ENCODE peak calls at places on chromosomes 1 and 21, in ten cellular contexts. J is stomach; S is hepatocyte; V is neural progenitor cell; C is mesendoderm; U is esophagus muscularis mucosa; M is adrenal gland; Z is colonic mucosa; P is OCI-LY7; A is CD8-positive, alpha-beta T cell. O is an unnamed sample.

GRCh38 chr21:31190516-31190915 is 152.2 kb upstream of the KRTAP19-8 start:
- DNase-seq in C (no peak), A (no peak), V (no peak), M (no peak), J (no peak), P (no peak), S (no peak), Z (no peak), U (no peak), O (no peak)

GRCh38 chr21:46092811-46093667 is 4.9 kb upstream of the COL6A2 start:
- DNase-seq in V (no peak), M (no peak), U (peak), P (no peak), S (peak), Z (no peak), J (peak), A (peak), C (no peak), O (no peak)

GRCh38 chr1:243672675-243673074 is 177.4 kb downstream of the AKT3 start:
- DNase-seq in U (no peak), P (no peak), A (no peak), J (no peak), Z (no peak), V (no peak), C (no peak), M (no peak), S (no peak), O (no peak)

GRCh38 chr21:45580576-45581321 is 38.5 kb upstream of the SLC19A1 start:
- DNase-seq in A (no peak), S (no peak), Z (peak), U (no peak), C (peak), P (no peak), M (no peak), J (peak), V (no peak), O (no peak)

GRCh38 chr1:155009221-155009711 is 6.7 kb downstream of the ZBTB7B start:
- DNase-seq in P (no peak), A (no peak), U (no peak), S (no peak), V (no peak), Z (no peak), M (peak), C (no peak), J (no peak), O (no peak)

GRCh38 chr1:10178602-10179407 is 31.6 kb upstream of the KIF1B start:
- DNase-seq in A (no peak), P (no peak), J (no peak), M (no peak), U (no peak), V (peak), C (no peak), S (no peak), Z (no peak), O (no peak)

GRCh38 chr1:202086579-202087350 is 36.0 kb upstream of the GPR37L1 start:
- DNase-seq in S (peak), J (peak), C (no peak), P (no peak), Z (peak), V (no peak), U (no peak), A (no peak), M (no peak), O (no peak)

GRCh38 chr21:45935628-45936027 is 45.9 kb upstream of the COL6A1 start:
- DNase-seq in S (no peak), V (peak), M (no peak), A (no peak), Z (no peak), J (no peak), P (no peak), U (no peak), C (peak), O (no peak)

GRCh38 chr1:198893141-198893540 is 254.3 kb downstream of the PTPRC start:
- DNase-seq in S (no peak), A (no peak), M (no peak), C (no peak), V (no peak), J (no peak), P (no peak), U (no peak), Z (no peak), O (no peak)

GRCh38 chr1:17831619-17832018 is 76.5 kb downstream of the ACTL8 start:
- DNase-seq in Z (peak), P (peak), U (no peak), M (no peak), C (peak), S (peak), J (no peak), A (no peak), V (peak), O (peak)

GRCh38 chr1:42420145-42420544 is 35.7 kb downstream of the ZMYND12 start:
- DNase-seq in C (no peak), V (no peak), A (no peak), M (no peak), Z (no peak), S (no peak), J (no peak), U (no peak), P (no peak), O (no peak)

GRCh38 chr1:204092632-204093420 is 19.9 kb downstream of the SOX13 start:
- DNase-seq in Z (peak), M (no peak), V (no peak), J (no peak), A (no peak), S (no peak), C (no peak), U (no peak), P (no peak), O (no peak)

GRCh38 chr1:204093421-204093717 is 20.5 kb downstream of the SOX13 start:
- DNase-seq in J (peak), U (no peak), Z (peak), V (no peak), P (no peak), A (no peak), C (no peak), M (no peak), S (peak), O (no peak)

GRCh38 chr1:204093756-204094155 is 20.8 kb downstream of the SOX13 start:
- DNase-seq in A (no peak), S (no peak), V (no peak), M (no peak), U (no peak), P (no peak), J (no peak), C (no peak), Z (no peak), O (no peak)

GRCh38 chr1:204095248-204095640 is 22.3 kb downstream of the SOX13 start:
- DNase-seq in A (no peak), J (no peak), V (peak), Z (no peak), P (no peak), U (no peak), C (no peak), S (no peak), M (no peak), O (no peak)

GRCh38 chr1:204094262-204095247 is 21.6 kb downstream of the SOX13 start:
- DNase-seq in U (no peak), M (peak), P (no peak), Z (no peak), J (no peak), C (no peak), V (peak), A (no peak), S (no peak), O (no peak)
- H3K27ac ChIP-seq in U (no peak), M (no peak), P (no peak), Z (peak), J (peak), C (no peak), V (no peak), A (no peak), S (peak), O (peak)

GRCh38 chr1:19429611-19430010 is 55.7 kb downstream of the CAPZB start:
- DNase-seq in J (no peak), Z (no peak), M (no peak), S (no peak), V (peak), U (no peak), C (no peak), A (no peak), P (no peak), O (no peak)
- H3K27ac ChIP-seq in J (peak), Z (peak), M (peak), S (peak), V (no peak), U (peak), C (no peak), A (no peak), P (no peak), O (no peak)

GRCh38 chr1:33562563-33562962 is 90.1 kb downstream of the ZSCAN20 start:
- DNase-seq in C (no peak), A (no peak), S (no peak), Z (no peak), V (no peak), P (no peak), M (no peak), U (no peak), J (no peak), O (no peak)

GRCh38 chr1:33560680-33561079 is 88.2 kb downstream of the ZSCAN20 start:
- DNase-seq in C (peak), Z (no peak), J (no peak), A (no peak), M (no peak), P (no peak), S (no peak), U (no peak), V (no peak), O (no peak)

GRCh38 chr1:33569331-33569730 is 96.9 kb downstream of the ZSCAN20 start:
- DNase-seq in C (no peak), V (no peak), U (no peak), P (no peak), A (no peak), J (no peak), M (no peak), Z (no peak), S (no peak), O (no peak)

GRCh38 chr1:33561576-33561975 is 89.1 kb downstream of the ZSCAN20 start:
- DNase-seq in S (no peak), J (no peak), U (no peak), P (no peak), M (no peak), V (no peak), C (no peak), A (no peak), Z (no peak), O (no peak)

DNA sequence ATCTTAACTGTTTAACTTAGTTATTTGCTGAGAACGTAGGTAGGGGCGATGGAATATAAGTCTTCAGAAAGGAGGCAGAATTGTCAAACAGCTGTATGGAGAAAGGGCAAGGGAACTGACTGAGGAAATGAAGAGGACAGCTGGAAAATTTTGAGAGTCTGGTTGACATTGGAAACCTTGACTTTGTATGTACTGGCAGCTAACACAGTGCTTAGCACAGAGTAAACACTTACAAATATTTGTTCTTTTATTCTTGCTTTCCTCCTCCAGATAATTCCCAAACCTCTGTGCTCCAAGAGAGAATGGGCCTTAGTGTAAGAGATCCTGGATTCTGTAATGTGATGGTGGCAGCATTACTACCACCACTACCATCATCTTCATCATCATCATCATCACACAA is 91.3 kb downstream of the ZSCAN20 start:
- DNase-seq in Z (no peak), C (no peak), A (no peak), M (no peak), U (no peak), S (no peak), J (no peak), P (no peak), V (no peak), O (no peak)
- H3K27ac ChIP-seq in Z (no peak), C (no peak), A (no peak), M (no peak), U (no peak), S (no peak), J (peak), P (no peak), V (no peak), O (no peak)

DNA sequence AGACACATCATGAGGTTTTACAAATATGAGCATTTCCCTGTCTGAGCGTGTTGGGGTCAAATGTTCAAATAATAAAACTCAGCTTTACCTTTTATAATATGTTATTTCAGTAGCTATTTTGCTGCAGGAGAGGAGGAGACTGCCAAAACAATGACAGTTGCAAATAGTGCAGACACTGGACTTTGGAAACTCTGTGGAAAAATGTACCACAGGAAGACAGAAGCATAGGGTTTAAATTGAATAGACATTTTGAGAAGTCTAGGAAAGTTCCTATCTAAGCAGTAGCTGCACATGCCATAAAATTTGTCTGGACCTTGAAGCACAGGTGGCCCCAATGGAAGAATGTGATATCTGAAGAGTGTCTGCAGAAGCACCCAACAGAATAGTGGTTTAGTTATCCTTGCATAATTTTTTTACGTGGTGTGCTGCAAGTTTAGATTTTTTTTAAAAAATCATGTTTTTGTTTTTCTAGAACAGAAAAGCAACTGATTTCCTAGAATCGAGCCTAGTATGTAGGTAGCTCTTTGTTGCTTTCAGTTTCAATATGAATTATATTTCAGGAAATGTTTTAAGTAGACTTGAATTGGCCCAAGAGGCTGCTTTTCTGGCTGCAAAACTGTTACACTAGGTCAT is 14.0 kb upstream of the GBP5 start:
- DNase-seq in P (no peak), U (no peak), Z (no peak), V (no peak), M (no peak), A (no peak), C (no peak), J (no peak), S (no peak), O (no peak)
- H3K27ac ChIP-seq in P (no peak), U (no peak), Z (peak), V (no peak), M (no peak), A (peak), C (no peak), J (no peak), S (no peak), O (no peak)

DNA sequence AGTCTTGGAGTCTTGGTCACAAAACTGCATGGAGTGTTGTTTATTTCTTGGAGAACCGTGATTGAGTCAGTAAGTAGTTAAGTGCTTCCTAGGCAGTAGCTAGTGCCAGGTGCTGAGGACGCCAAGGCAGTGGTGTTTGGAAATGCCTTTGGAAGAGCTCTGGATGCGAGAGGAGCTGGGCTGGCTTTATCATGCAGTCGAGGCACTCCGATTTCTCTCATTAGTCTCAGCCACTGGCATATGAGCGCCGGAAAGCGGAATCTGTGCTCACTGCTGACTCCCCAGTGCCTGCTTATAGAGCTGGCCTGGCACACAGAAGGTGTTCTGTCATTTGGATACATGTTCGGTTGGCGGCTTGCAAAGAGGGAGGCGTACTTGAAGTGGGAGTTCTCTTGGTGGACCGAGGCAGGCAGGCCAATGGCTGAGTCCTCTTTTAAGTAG is 3.6 kb downstream of the TENT5C start:
- DNase-seq in U (no peak), P (no peak), Z (no peak), A (no peak), J (no peak), C (no peak), M (no peak), S (no peak), V (no peak), O (no peak)
- H3K27ac ChIP-seq in U (peak), P (no peak), Z (no peak), A (no peak), J (peak), C (no peak), M (no peak), S (no peak), V (no peak), O (no peak)

DNA sequence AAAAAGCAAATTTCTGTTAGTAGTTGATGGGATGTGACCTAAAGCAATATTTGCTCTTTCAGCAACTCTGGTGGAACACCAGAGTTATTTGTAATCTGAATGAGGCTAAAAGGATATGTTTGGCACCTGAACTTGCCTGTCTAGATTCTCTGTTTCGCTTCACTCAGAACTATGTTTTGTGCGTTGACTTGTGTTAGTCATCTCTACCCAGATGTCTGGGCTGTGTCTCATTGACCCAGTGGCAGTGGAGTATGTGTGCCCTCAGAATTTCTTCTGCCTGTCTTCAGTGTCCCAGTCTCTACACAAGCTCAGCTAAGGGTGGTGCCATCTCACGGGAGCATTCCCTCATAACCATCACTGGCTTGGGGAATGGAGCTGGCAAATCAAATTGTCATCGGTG is 13.9 kb downstream of the KCNK1 start:
- DNase-seq in C (no peak), Z (no peak), V (no peak), M (no peak), J (no peak), U (no peak), A (no peak), S (no peak), P (no peak), O (peak)
- H3K27ac ChIP-seq in C (no peak), Z (no peak), V (no peak), M (no peak), J (no peak), U (no peak), A (no peak), S (no peak), P (no peak), O (no peak)

GRCh38 chr21:37342046-37342632 is 24.4 kb upstream of the DYRK1A start:
- DNase-seq in J (no peak), V (no peak), M (no peak), A (no peak), S (no peak), Z (no peak), U (no peak), P (no peak), C (no peak), O (no peak)

GRCh38 chr21:37350472-37350871 is 16.1 kb upstream of the DYRK1A start:
- DNase-seq in U (no peak), P (no peak), Z (no peak), S (no peak), C (no peak), A (no peak), J (no peak), V (no peak), M (no peak), O (no peak)

GRCh38 chr21:37341254-37341960 is 25.2 kb upstream of the DYRK1A start:
- DNase-seq in C (no peak), Z (no peak), S (no peak), U (no peak), A (no peak), M (no peak), J (no peak), V (peak), P (no peak), O (peak)

GRCh38 chr21:37348664-37349063 is 17.9 kb upstream of the DYRK1A start:
- DNase-seq in A (no peak), V (peak), U (no peak), C (no peak), J (no peak), P (peak), Z (no peak), S (no peak), M (no peak), O (no peak)

DNA sequence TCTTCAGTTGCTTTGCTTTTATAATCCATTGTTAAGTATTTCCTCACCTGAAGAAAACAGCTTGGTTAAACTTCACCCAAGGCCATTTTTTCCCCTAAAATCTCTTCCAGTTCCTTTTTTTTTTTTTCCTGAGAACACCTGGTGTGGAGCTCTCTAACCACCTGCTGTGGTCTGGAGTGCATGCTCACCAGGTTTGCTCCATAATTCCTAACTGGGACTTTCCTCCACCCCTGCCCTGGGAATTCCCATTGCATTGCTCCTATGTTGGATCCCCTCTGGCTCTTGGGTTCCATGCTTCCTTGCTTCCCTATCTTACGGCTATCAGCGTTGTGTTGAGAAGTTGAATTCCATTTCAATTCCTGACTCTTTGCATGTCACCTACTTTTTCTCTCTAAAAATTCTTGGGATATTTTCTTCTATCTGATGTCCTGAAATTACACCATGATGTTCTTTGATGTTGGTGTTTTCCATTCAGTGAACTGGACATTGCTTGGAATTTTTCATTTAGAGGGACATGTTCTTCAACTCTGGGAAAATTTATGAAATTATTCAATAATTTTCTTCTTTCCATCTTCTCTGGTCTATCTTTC is 19.6 kb upstream of the DYRK1A start:
- DNase-seq in V (no peak), A (no peak), M (no peak), P (no peak), U (no peak), S (no peak), J (no peak), Z (no peak), C (no peak), O (peak)
- H3K27ac ChIP-seq in V (no peak), A (no peak), M (no peak), P (no peak), U (no peak), S (no peak), J (no peak), Z (no peak), C (no peak), O (no peak)

DNA sequence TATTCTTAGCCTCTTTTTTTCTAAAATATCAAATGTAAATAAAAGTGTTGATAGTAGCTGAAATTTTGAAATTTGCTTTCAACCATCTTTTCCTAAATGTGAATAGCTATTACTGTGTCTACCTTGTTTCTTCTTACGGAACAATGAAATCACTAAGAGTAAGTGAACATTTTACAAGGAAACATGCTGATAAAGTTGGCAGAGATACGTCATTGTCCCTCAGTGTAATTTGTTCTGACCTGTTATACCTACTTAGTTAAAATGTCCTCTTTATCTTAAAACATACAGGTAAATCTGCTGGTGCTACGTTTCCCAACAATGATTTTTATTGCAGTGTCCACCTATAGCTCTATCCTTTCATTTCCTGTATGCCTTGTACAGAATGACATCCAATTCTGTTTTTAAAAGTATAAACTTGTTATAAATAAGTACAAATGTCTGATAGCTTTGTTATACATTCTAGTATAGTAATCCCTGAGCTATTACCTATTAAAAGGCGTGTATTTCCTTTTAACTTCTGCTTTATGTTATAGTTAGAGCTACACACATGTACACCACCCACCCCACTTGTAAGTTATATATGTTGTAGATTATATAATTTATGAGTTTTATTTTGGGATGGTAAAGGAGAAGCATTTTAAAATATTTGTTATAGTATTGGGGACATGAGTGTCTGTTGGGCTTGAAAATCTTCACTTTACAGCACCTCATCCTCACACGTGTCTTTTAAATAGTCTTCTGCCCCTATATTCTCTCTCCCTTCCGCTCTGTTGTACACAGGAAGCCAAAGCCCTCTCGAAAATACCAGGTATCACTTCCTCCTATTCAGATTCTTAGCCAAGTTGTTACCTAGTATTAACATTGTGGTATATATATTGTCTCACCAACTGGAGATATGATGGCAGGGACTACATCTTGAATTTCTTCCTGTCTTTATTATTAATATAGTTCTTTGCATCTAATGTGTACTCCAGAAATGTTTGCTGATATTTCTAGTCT is 25.2 kb downstream of the LAMC1 start:
- DNase-seq in M (no peak), U (no peak), Z (no peak), S (no peak), V (no peak), P (peak), J (no peak), C (no peak), A (no peak), O (no peak)
- H3K27ac ChIP-seq in M (no peak), U (no peak), Z (no peak), S (no peak), V (no peak), P (peak), J (no peak), C (no peak), A (no peak), O (no peak)

O was measured in trophoblast cell.